ENCODE peak calls at places on chromosomes 2 and 18, in nine cellular contexts. U is upper lobe of right lung, C is GM12878, A is foreskin keratinocyte, H is left lung, Q is lower lobe of right lung, D is heart right ventricle, Z is pancreas, G is psoas muscle. F is an unnamed sample.

GRCh38 chr2:227782804-227783203 is 30.8 kb upstream of the CCL20 start:
- ATAC-seq in U (no peak), C (peak; percentile 64), A (no peak), H (no peak), Q (peak; percentile 27), D (no peak), Z (no peak), G (no peak), F (no peak)

GRCh38 chr18:12478269-12479057 is 70.7 kb downstream of the PRELID3A start:
- ATAC-seq in U (peak; percentile 41), C (no peak), A (no peak), H (no peak), Q (no peak), D (no peak), Z (no peak), G (no peak), F (no peak)

GRCh38 chr18:34493566-34494358 is 216.3 kb upstream of the DTNA start:
- ATAC-seq in U (peak; percentile 85), C (peak; percentile 77), A (peak; percentile 80), H (peak; percentile 74), Q (peak; percentile 83), D (peak; percentile 45), Z (peak; percentile 84), G (peak; percentile 84), F (peak; percentile 77)

GRCh38 chr18:70641156-70641775 is 352.4 kb downstream of the SOCS6 start:
- ATAC-seq in U (no peak), C (no peak), A (no peak), H (no peak), Q (no peak), D (no peak), Z (peak; percentile 78), G (no peak), F (no peak)

GRCh38 chr2:55861733-55862132 is 61.8 kb downstream of the EFEMP1 start:
- ATAC-seq in U (peak; percentile 20), C (no peak), A (no peak), H (peak; percentile 7), Q (no peak), D (no peak), Z (no peak), G (no peak), F (peak; percentile 27)

GRCh38 chr2:42929577-42929984 is 137.2 kb upstream of the HAAO start:
- ATAC-seq in U (no peak), C (no peak), A (no peak), H (no peak), Q (no peak), D (no peak), Z (no peak), G (no peak), F (no peak)

GRCh38 chr2:173218331-173219056 is 136.2 kb upstream of the CDCA7 start:
- ATAC-seq in U (peak; percentile 74), C (no peak), A (no peak), H (peak; percentile 83), Q (peak; percentile 81), D (peak; percentile 80), Z (peak; percentile 68), G (no peak), F (peak; percentile 59)

GRCh38 chr2:64543006-64543697 is 19.0 kb downstream of the AFTPH start:
- ATAC-seq in U (no peak), C (no peak), A (no peak), H (no peak), Q (no peak), D (no peak), Z (peak; percentile 4), G (no peak), F (no peak)

GRCh38 chr2:109214651-109215371 is 85.8 kb downstream of the SH3RF3 start:
- ATAC-seq in U (no peak), C (no peak), A (no peak), H (no peak), Q (no peak), D (no peak), Z (no peak), G (no peak), F (no peak)

GRCh38 chr2:109213646-109214417 is 84.8 kb downstream of the SH3RF3 start:
- ATAC-seq in U (peak; percentile 82), C (peak; percentile 77), A (peak; percentile 67), H (peak; percentile 54), Q (peak; percentile 63), D (peak; percentile 35), Z (peak; percentile 37), G (peak; percentile 83), F (no peak)

GRCh38 chr2:109211324-109211723 is 82.3 kb downstream of the SH3RF3 start:
- ATAC-seq in U (no peak), C (no peak), A (no peak), H (no peak), Q (no peak), D (no peak), Z (no peak), G (no peak), F (no peak)

GRCh38 chr2:109210431-109211200 is 81.6 kb downstream of the SH3RF3 start:
- ATAC-seq in U (no peak), C (peak; percentile 4), A (no peak), H (no peak), Q (no peak), D (no peak), Z (no peak), G (no peak), F (no peak)

GRCh38 chr2:109212836-109213563 is 84.0 kb downstream of the SH3RF3 start:
- ATAC-seq in U (no peak), C (no peak), A (no peak), H (no peak), Q (no peak), D (no peak), Z (no peak), G (no peak), F (no peak)
- H3K4me1 ChIP-seq in U (peaks cover 31% of the 10 kb centered on the region), C (peaks cover 35% of the 10 kb centered on the region), A (peaks cover 8% of the 10 kb centered on the region), H (peaks cover 19% of the 10 kb centered on the region), Q (peaks cover 44% of the 10 kb centered on the region), D (peaks cover 40% of the 10 kb centered on the region), Z (peaks cover 9% of the 10 kb centered on the region), G (peaks cover 57% of the 10 kb centered on the region), F (peaks cover 19% of the 10 kb centered on the region)

DNA sequence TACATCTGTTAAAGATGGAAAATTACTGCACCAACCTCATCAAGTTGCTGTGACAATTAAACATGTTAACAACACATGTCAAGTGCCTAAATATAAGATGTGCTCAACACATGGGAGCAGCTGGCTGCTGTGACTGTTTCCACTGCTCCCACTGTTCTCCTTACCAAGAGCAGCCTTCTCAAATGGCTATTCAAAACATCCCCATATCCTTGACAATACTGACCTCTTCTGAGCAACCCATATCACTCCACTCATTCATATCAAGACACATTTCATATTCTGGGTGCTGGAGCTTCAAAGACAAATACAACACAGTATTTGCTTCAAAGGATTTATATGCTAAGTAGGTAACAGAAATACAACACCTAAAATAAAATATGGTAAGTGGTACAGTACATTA is 60.3 kb downstream of the PIAS2 start:
- ATAC-seq in U (no peak), C (no peak), A (no peak), H (no peak), Q (no peak), D (no peak), Z (no peak), G (peak; percentile 80), F (no peak)
- TF ChIP-seq CTCF in U (no peak), C (no peak), A (peak; percentile 17), H (no peak), Q (no peak), D (peak; percentile 17), Z (no peak), G (peak; percentile 19), F (no peak)

DNA sequence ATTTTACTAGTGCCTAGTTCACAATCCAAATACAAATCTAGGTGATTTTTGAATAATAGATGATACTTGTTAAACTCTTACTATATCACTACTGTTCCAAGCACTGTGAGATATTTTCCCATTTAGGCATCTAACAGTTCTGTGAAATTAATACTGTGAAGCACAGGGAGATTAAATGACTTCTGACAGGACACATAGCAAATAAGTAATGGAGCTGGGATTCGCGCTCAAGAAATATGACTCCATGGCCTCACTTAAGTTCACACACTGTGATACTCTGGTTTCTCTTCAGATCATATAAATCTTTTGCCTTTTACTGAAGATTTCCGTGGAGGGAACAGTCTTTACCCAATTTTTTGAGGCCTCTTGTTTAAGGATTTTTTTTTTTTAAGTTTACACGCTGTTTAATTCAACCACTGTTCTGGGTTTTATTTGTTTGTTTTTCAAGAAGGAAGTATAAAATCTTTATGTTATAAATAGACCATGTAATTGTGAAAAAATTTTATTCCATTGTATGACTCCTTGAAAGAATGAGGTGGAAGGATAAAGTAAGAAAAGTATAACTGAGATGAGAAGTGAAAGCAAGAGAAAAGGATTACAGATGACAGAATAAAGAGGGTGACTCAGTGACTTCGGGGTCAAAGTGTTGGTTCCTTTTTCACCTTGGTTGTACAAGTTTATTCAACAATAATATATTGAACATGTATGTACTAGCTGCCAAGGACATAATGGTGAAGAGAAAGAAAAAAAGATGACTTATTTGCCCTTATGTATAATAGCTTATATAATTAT is 30.2 kb downstream of the RBM45 start:
- ATAC-seq in U (no peak), C (peak; percentile 34), A (peak; percentile 36), H (no peak), Q (no peak), D (no peak), Z (no peak), G (peak; percentile 57), F (no peak)
- H3K4me1 ChIP-seq in U (no peaks in the 10 kb centered on the region), C (no peaks in the 10 kb centered on the region), A (no peaks in the 10 kb centered on the region), H (no peaks in the 10 kb centered on the region), Q (no peaks in the 10 kb centered on the region), D (no peaks in the 10 kb centered on the region), Z (no peaks in the 10 kb centered on the region), G (no peaks in the 10 kb centered on the region), F (no peaks in the 10 kb centered on the region)

GRCh38 chr2:19900536-19901200 is 1.1 kb downstream of the TTC32 start:
- ATAC-seq in U (no peak), C (peak; percentile 27), A (no peak), H (peak; percentile 1), Q (peak; percentile 1), D (no peak), Z (peak; percentile 1), G (no peak), F (peak; percentile 16)

GRCh38 chr2:19899853-19900525 is 1.8 kb downstream of the TTC32 start:
- ATAC-seq in U (no peak), C (peak; percentile 25), A (no peak), H (no peak), Q (no peak), D (no peak), Z (no peak), G (no peak), F (no peak)

GRCh38 chr2:19901201-19901457 is 654 bp downstream of the TTC32 start:
- ATAC-seq in U (no peak), C (peak; percentile 8), A (peak; percentile 0), H (peak; percentile 35), Q (peak; percentile 66), D (peak; percentile 41), Z (peak; percentile 21), G (no peak), F (no peak)

GRCh38 chr2:19902272-19902730 is 518 bp upstream of the TTC32 start:
- ATAC-seq in U (no peak), C (no peak), A (no peak), H (no peak), Q (no peak), D (peak; percentile 2), Z (peak; percentile 0), G (no peak), F (no peak)

DNA sequence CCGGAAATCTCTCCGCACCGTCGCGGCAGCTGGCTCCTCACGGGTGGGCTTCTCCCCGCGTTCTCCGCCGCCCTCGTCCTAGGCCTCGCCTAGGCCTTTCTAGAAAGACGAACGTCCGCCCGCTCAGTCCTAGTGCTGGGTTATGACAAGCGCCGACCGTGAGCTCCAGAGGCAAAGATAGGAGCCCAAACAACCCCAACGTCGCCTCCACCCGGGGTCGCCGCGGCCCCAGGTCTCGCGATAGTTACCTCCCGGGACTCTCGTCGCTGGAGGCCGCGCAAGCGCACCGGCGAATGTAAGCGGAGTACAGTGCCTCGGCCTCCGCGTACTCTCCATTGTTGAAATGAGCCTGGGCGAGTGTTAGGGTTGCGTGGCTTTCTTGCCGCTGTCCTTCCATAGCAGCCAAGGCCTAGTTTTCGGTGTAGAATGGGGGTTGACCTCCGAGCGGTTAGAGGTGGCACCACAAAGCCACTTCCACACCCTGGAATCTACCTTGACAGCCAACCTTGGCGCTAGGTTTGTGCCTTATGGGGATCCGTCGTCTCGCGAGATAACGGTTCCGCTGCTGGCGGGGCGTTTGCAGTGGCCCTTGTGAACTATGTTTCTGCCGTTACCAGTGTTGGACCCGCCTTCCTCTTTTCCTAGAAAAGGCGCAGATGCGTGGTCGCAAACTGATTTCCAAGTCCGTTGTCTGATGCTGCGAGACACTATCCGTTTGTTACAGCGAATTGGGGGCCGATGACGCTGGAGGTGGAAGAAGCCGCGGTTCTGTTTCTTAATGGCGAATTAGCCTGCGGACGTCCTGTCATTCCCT is at the start of gene TTC32:
- ATAC-seq in U (peak; percentile 97), C (peak; percentile 86), A (peak; percentile 89), H (peak; percentile 95), Q (peak; percentile 99), D (peak; percentile 99), Z (peak; percentile 97), G (peak; percentile 98), F (peak; percentile 96)
- TF ChIP-seq CTCF in U (no peak), C (no peak), A (no peak), H (no peak), Q (no peak), D (no peak), Z (no peak), G (no peak), F (peak; percentile 35)

F was measured in gastroesophageal sphincter.